ENCODE peak calls at places on chromosome 9, in six cellular contexts. K is AG20443, I is GF-D8, P is smooth muscle cell of the brain vasculature, W is erythroblast, Q is mesenchymal stem cell. Y is an unnamed sample.

GRCh38 chr9:621199-621860 is 220.2 kb upstream of the DMRT1 start:
- DNase-seq in K (no peak), I (no peak), P (no peak), W (no peak), Q (no peak), Y (no peak)

GRCh38 chr9:121699271-121700164 is 48.1 kb downstream of the DAB2IP start:
- DNase-seq in K (peak; percentile 22), I (peak; percentile 14), P (no peak), W (no peak), Q (peak; percentile 63), Y (peak; percentile 83)

GRCh38 chr9:115944166-115944948 is 209.2 kb upstream of the PAPPA start:
- DNase-seq in K (peak; percentile 93), I (no peak), P (peak; percentile 90), W (peak; percentile 4), Q (peak; percentile 100), Y (peak; percentile 87)

GRCh38 chr9:121826711-121827110 is 175.3 kb downstream of the DAB2IP start:
- DNase-seq in K (no peak), I (no peak), P (no peak), W (no peak), Q (no peak), Y (no peak)

GRCh38 chr9:38153910-38154291 is 84.9 kb upstream of the SHB start:
- DNase-seq in K (no peak), I (no peak), P (no peak), W (no peak), Q (no peak), Y (no peak)

GRCh38 chr9:69971643-69972449 is 71.8 kb upstream of the MAMDC2 start:
- DNase-seq in K (peak; percentile 72), I (no peak), P (no peak), W (peak; percentile 58), Q (peak; percentile 70), Y (peak; percentile 70)

GRCh38 chr9:71210326-71210725 is 88.9 kb upstream of the TRPM3 start:
- DNase-seq in K (no peak), I (no peak), P (no peak), W (no peak), Q (no peak), Y (no peak)

GRCh38 chr9:6549106-6549505 is 96.4 kb downstream of the GLDC start:
- DNase-seq in K (no peak), I (no peak), P (no peak), W (no peak), Q (no peak), Y (no peak)

GRCh38 chr9:76486151-76486550 is 27.2 kb downstream of the GCNT1 start:
- DNase-seq in K (no peak), I (no peak), P (no peak), W (no peak), Q (no peak), Y (no peak)

GRCh38 chr9:122099271-122099869 is 6.3 kb upstream of the TTLL11 start:
- DNase-seq in K (peak; percentile 88), I (no peak), P (peak; percentile 46), W (peak; percentile 88), Q (peak; percentile 65), Y (peak; percentile 88)

GRCh38 chr9:125986966-125987365 is 239.8 kb downstream of the PBX3 start:
- DNase-seq in K (no peak), I (no peak), P (no peak), W (no peak), Q (no peak), Y (no peak)

GRCh38 chr9:114097613-114098020 is 1.5 kb downstream of the KIF12 start:
- DNase-seq in K (no peak), I (no peak), P (no peak), W (no peak), Q (no peak), Y (no peak)

GRCh38 chr9:17627641-17628040 is 48.8 kb downstream of the SH3GL2 start:
- DNase-seq in K (no peak), I (no peak), P (no peak), W (no peak), Q (peak; percentile 61), Y (no peak)

GRCh38 chr9:10674586-10674985 is 61.8 kb upstream of the PTPRD start:
- DNase-seq in K (no peak), I (no peak), P (no peak), W (no peak), Q (no peak), Y (no peak)

GRCh38 chr9:136928591-136928990 is 15.9 kb downstream of the FBXW5 start:
- DNase-seq in K (no peak), I (no peak), P (no peak), W (no peak), Q (no peak), Y (no peak)

GRCh38 chr9:78622131-78622530 is 325.2 kb downstream of the PSAT1 start:
- DNase-seq in K (peak; percentile 24), I (no peak), P (no peak), W (no peak), Q (no peak), Y (no peak)

GRCh38 chr9:20872340-20872977 is 159.0 kb downstream of the HACD4 start:
- DNase-seq in K (peak; percentile 35), I (no peak), P (no peak), W (no peak), Q (peak; percentile 93), Y (peak; percentile 55)

GRCh38 chr9:35942286-35942685 is 15.7 kb downstream of the OR2S2 start:
- DNase-seq in K (no peak), I (no peak), P (no peak), W (no peak), Q (no peak), Y (no peak)

GRCh38 chr9:77575785-77576184 is 72.3 kb downstream of the GNA14 start:
- DNase-seq in K (peak; percentile 24), I (no peak), P (no peak), W (peak; percentile 53), Q (peak; percentile 44), Y (no peak)

GRCh38 chr9:69027355-69028097 is 8.0 kb upstream of the FXN start:
- DNase-seq in K (peak; percentile 58), I (peak; percentile 33), P (no peak), W (peak; percentile 88), Q (peak; percentile 64), Y (peak; percentile 65)

GRCh38 chr9:73081979-73082657 is 69.5 kb upstream of the ANXA1 start:
- DNase-seq in K (peak; percentile 69), I (no peak), P (peak; percentile 12), W (peak; percentile 69), Q (peak; percentile 55), Y (peak; percentile 71)

GRCh38 chr9:126860757-126861466 is 473 bp downstream of the ZBTB34 start:
- DNase-seq in K (peak; percentile 83), I (no peak), P (no peak), W (peak; percentile 67), Q (peak; percentile 51), Y (peak; percentile 51)

GRCh38 chr9:81855538-81855937 is 72.7 kb upstream of the SPATA31D4 start:
- DNase-seq in K (no peak), I (no peak), P (no peak), W (no peak), Q (peak; percentile 90), Y (no peak)

GRCh38 chr9:5629312-5630037 is 568 bp downstream of the RIC1 start:
- DNase-seq in K (peak; percentile 43), I (no peak), P (no peak), W (peak; percentile 81), Q (peak; percentile 71), Y (peak; percentile 47)

GRCh38 chr9:136886610-136887597 is 588 bp downstream of the TRAF2 start:
- DNase-seq in K (peak; percentile 86), I (no peak), P (no peak), W (peak; percentile 55), Q (peak; percentile 61), Y (peak; percentile 90)

GRCh38 chr9:126545116-126545515 is 68.6 kb upstream of the LMX1B start:
- DNase-seq in K (no peak), I (no peak), P (no peak), W (no peak), Q (no peak), Y (no peak)

GRCh38 chr9:16335788-16336580 is 534.5 kb downstream of the BNC2 start:
- DNase-seq in K (peak; percentile 98), I (no peak), P (peak; percentile 94), W (no peak), Q (peak; percentile 95), Y (peak; percentile 96)

Y was measured in GM03348.